ENCODE peak calls at places on chromosome 20, in seven cellular contexts. U, B, M, Q, R, D and W are unnamed samples.

GRCh38 chr20:23937303-23938117 is 51.1 kb downstream of the GGTLC1 start:
- DNase-seq in U (peak; percentile 73), B (peak; percentile 79), M (peak; percentile 47), Q (peak; percentile 43), R (peak; percentile 75), D (peak; percentile 29), W (peak; percentile 63)

GRCh38 chr20:37394543-37395410 is 48.8 kb downstream of the SRC start:
- DNase-seq in U (no peak), B (peak; percentile 74), M (no peak), Q (no peak), R (no peak), D (no peak), W (no peak)

GRCh38 chr20:49452011-49452482 is 30.4 kb downstream of the KCNB1 start:
- DNase-seq in U (no peak), B (no peak), M (no peak), Q (peak; percentile 37), R (no peak), D (no peak), W (peak; percentile 23)

GRCh38 chr20:48724891-48725588 is 102.8 kb downstream of the PREX1 start:
- DNase-seq in U (no peak), B (no peak), M (no peak), Q (no peak), R (no peak), D (no peak), W (no peak)

GRCh38 chr20:48749437-48749836 is 78.4 kb downstream of the PREX1 start:
- DNase-seq in U (no peak), B (no peak), M (no peak), Q (no peak), R (no peak), D (no peak), W (no peak)

GRCh38 chr20:5140195-5140594 is 13.4 kb downstream of the CDS2 start:
- DNase-seq in U (no peak), B (no peak), M (no peak), Q (no peak), R (no peak), D (no peak), W (no peak)

GRCh38 chr20:56418385-56418861 is 6.4 kb downstream of the CASS4 start:
- DNase-seq in U (peak; percentile 52), B (no peak), M (peak; percentile 3), Q (no peak), R (no peak), D (no peak), W (no peak)

GRCh38 chr20:59680852-59681251 is 76.5 kb downstream of the PHACTR3 start:
- DNase-seq in U (no peak), B (no peak), M (no peak), Q (no peak), R (no peak), D (no peak), W (no peak)

GRCh38 chr20:13929836-13930235 is 60.6 kb downstream of the SEL1L2 start:
- DNase-seq in U (no peak), B (no peak), M (no peak), Q (no peak), R (no peak), D (no peak), W (no peak)

GRCh38 chr20:62316331-62317166 is 13.8 kb downstream of the ADRM1 start:
- DNase-seq in U (no peak), B (peak; percentile 71), M (no peak), Q (no peak), R (no peak), D (no peak), W (no peak)

GRCh38 chr20:38173237-38174156 is 8.4 kb upstream of the TGM2 start:
- DNase-seq in U (no peak), B (no peak), M (no peak), Q (no peak), R (no peak), D (no peak), W (no peak)

GRCh38 chr20:25295386-25296093 is 47.7 kb downstream of the PYGB start:
- DNase-seq in U (no peak), B (peak; percentile 65), M (no peak), Q (no peak), R (no peak), D (no peak), W (no peak)

GRCh38 chr20:25278636-25279361 is 30.9 kb downstream of the PYGB start:
- DNase-seq in U (no peak), B (peak; percentile 40), M (no peak), Q (peak; percentile 7), R (peak; percentile 17), D (no peak), W (no peak)

GRCh38 chr20:2919518-2920245 is 46.4 kb downstream of the PTPRA start:
- DNase-seq in U (no peak), B (no peak), M (no peak), Q (no peak), R (no peak), D (no peak), W (no peak)

GRCh38 chr20:1418335-1418734 is 25.5 kb upstream of the FKBP1A start:
- DNase-seq in U (no peak), B (no peak), M (no peak), Q (no peak), R (no peak), D (no peak), W (no peak)

GRCh38 chr20:45611054-45611453 is 18.5 kb upstream of the WFDC10A start:
- DNase-seq in U (no peak), B (no peak), M (no peak), Q (no peak), R (no peak), D (no peak), W (no peak)

GRCh38 chr20:39547546-39548410 is 585.6 kb downstream of the DHX35 start:
- DNase-seq in U (no peak), B (no peak), M (no peak), Q (no peak), R (no peak), D (no peak), W (no peak)

GRCh38 chr20:46894971-46895905 is 595 bp downstream of the EYA2 start:
- DNase-seq in U (no peak), B (no peak), M (no peak), Q (no peak), R (no peak), D (peak; percentile 15), W (no peak)

GRCh38 chr20:49424536-49424935 is 57.9 kb downstream of the KCNB1 start:
- DNase-seq in U (no peak), B (no peak), M (no peak), Q (no peak), R (peak; percentile 65), D (peak; percentile 56), W (peak; percentile 36)

GRCh38 chr20:51687071-51687470 is 81.1 kb downstream of the ATP9A start:
- DNase-seq in U (no peak), B (peak; percentile 61), M (no peak), Q (no peak), R (no peak), D (no peak), W (no peak)

GRCh38 chr20:20609522-20609921 is 102.9 kb downstream of the RALGAPA2 start:
- DNase-seq in U (no peak), B (no peak), M (no peak), Q (no peak), R (no peak), D (no peak), W (peak; percentile 3)

GRCh38 chr20:48186447-48186846 is 401.2 kb upstream of the SULF2 start:
- DNase-seq in U (no peak), B (no peak), M (no peak), Q (no peak), R (no peak), D (no peak), W (no peak)

GRCh38 chr20:34861386-34862084 is 11.1 kb downstream of the GGT7 start:
- DNase-seq in U (no peak), B (no peak), M (no peak), Q (no peak), R (no peak), D (no peak), W (no peak)

GRCh38 chr20:2449386-2449785 is 21.2 kb downstream of the SNRPB start:
- DNase-seq in U (no peak), B (no peak), M (no peak), Q (no peak), R (no peak), D (no peak), W (no peak)

GRCh38 chr20:52209154-52209571 is 17.6 kb upstream of the ZFP64 start:
- DNase-seq in U (no peak), B (no peak), M (no peak), Q (no peak), R (no peak), D (no peak), W (no peak)

GRCh38 chr20:54043044-54043967 is 27.1 kb downstream of the BCAS1 start:
- DNase-seq in U (no peak), B (no peak), M (no peak), Q (no peak), R (no peak), D (no peak), W (no peak)

GRCh38 chr20:44656447-44656846 is 4.9 kb upstream of the ADA start:
- DNase-seq in U (no peak), B (no peak), M (no peak), Q (no peak), R (no peak), D (no peak), W (no peak)

GRCh38 chr20:60838297-60838696 is 413.8 kb upstream of the CDH4 start:
- DNase-seq in U (no peak), B (no peak), M (no peak), Q (no peak), R (no peak), D (no peak), W (no peak)

GRCh38 chr20:47365023-47365764 is 8.7 kb upstream of the ZMYND8 start:
- DNase-seq in U (no peak), B (no peak), M (no peak), Q (no peak), R (no peak), D (no peak), W (no peak)

GRCh38 chr20:61753196-61753942 is 312.3 kb downstream of the TAF4 start:
- DNase-seq in U (no peak), B (no peak), M (no peak), Q (no peak), R (no peak), D (no peak), W (no peak)

GRCh38 chr20:17491041-17491440 is 40.1 kb downstream of the BFSP1 start:
- DNase-seq in U (no peak), B (no peak), M (no peak), Q (no peak), R (no peak), D (no peak), W (no peak)

GRCh38 chr20:61493798-61494305 is 241.8 kb downstream of the CDH4 start:
- DNase-seq in U (no peak), B (no peak), M (no peak), Q (no peak), R (no peak), D (no peak), W (no peak)

GRCh38 chr20:23021541-23021940 is 13.6 kb upstream of the SSTR4 start:
- DNase-seq in U (no peak), B (no peak), M (no peak), Q (no peak), R (no peak), D (no peak), W (no peak)

GRCh38 chr20:63626424-63627128 is at the start of gene GMEB2:
- DNase-seq in U (no peak), B (peak; percentile 72), M (no peak), Q (peak; percentile 84), R (peak; percentile 52), D (peak; percentile 44), W (peak; percentile 80)

GRCh38 chr20:57620274-57620990 is at the start of gene ZBP1:
- DNase-seq in U (peak; percentile 53), B (peak; percentile 68), M (peak; percentile 14), Q (no peak), R (no peak), D (no peak), W (no peak)

GRCh38 chr20:24762371-24762770 is 186.7 kb upstream of the CST7 start:
- DNase-seq in U (no peak), B (peak; percentile 12), M (no peak), Q (no peak), R (no peak), D (no peak), W (no peak)

GRCh38 chr20:47406849-47407682 is 50.6 kb upstream of the ZMYND8 start:
- DNase-seq in U (no peak), B (no peak), M (no peak), Q (no peak), R (no peak), D (no peak), W (no peak)

GRCh38 chr20:52447232-52447566 is 255.6 kb upstream of the ZFP64 start:
- DNase-seq in U (no peak), B (no peak), M (no peak), Q (no peak), R (no peak), D (no peak), W (no peak)